ENCODE peak calls at places on chromosomes 11 and 22, in six cellular contexts. H, D, A, G, V and Z are unnamed samples.

GRCh38 chr22:30604723-30605122 is 2.3 kb upstream of the TCN2 start:
- DNase-seq in G (no peak), H (no peak), A (no peak), V (no peak), D (no peak), Z (no peak)

GRCh38 chr22:50613291-50613981 is 12.8 kb downstream of the MAPK8IP2 start:
- DNase-seq in D (peak; percentile 90), V (peak; percentile 93), H (peak; percentile 59), G (no peak), A (no peak), Z (peak; percentile 96)

GRCh38 chr11:131389582-131389981 is 19.2 kb downstream of the NTM start:
- DNase-seq in A (no peak), V (no peak), D (no peak), G (no peak), H (no peak), Z (no peak)

GRCh38 chr22:35334010-35334409 is 34.3 kb downstream of the TOM1 start:
- DNase-seq in A (no peak), V (no peak), D (no peak), H (no peak), G (no peak), Z (no peak)

GRCh38 chr11:19633276-19633675 is 79.4 kb upstream of the NAV2 start:
- DNase-seq in G (peak; percentile 65), D (peak; percentile 85), V (peak; percentile 54), A (no peak), H (peak; percentile 19), Z (no peak)

GRCh38 chr11:12901272-12901671 is 107.8 kb upstream of the RASSF10 start:
- DNase-seq in A (peak; percentile 30), D (no peak), G (no peak), H (no peak), V (no peak), Z (no peak)

GRCh38 chr22:37021710-37022482 is 2.4 kb downstream of the MPST start:
- DNase-seq in D (peak; percentile 76), H (peak; percentile 32), V (peak; percentile 67), G (peak; percentile 22), A (peak; percentile 34), Z (peak; percentile 59)

GRCh38 chr22:25484498-25484897 is 80.0 kb upstream of the GRK3 start:
- DNase-seq in G (no peak), H (no peak), V (no peak), D (no peak), A (no peak), Z (no peak)

GRCh38 chr11:12529793-12530192 is 144.4 kb upstream of the TEAD1 start:
- DNase-seq in G (no peak), D (no peak), A (peak; percentile 50), H (no peak), V (no peak), Z (no peak)

GRCh38 chr11:104151404-104152204 is 12.3 kb downstream of the PDGFD start:
- DNase-seq in G (no peak), D (no peak), A (no peak), V (no peak), H (no peak), Z (no peak)
- H3K27ac ChIP-seq in G (no peak overlapping the region), D (no peak overlapping the region), A (no peak overlapping the region), V (no peak overlapping the region), H (no peak overlapping the region), Z (no peak overlapping the region)

GRCh38 chr11:65439331-65440181 is 17.0 kb downstream of the NEAT1 start:
- DNase-seq in D (no peak), V (no peak), H (no peak), G (no peak), A (peak; percentile 48), Z (peak; percentile 15)
- H3K4me1 ChIP-seq in D (peaks cover 89% of the 10 kb centered on the region), V (peaks cover 82% of the 10 kb centered on the region), H (peaks cover 96% of the 10 kb centered on the region), G (peaks cover 44% of the 10 kb centered on the region), A (peaks cover 3% of the 10 kb centered on the region), Z (no peaks in the 10 kb centered on the region)

GRCh38 chr11:75668508-75669297 is at the start of gene MAP6:
- DNase-seq in D (no peak), G (no peak), A (no peak), H (peak; percentile 27), V (peak; percentile 9), Z (peak; percentile 24)

GRCh38 chr11:75664366-75664765 is 4.5 kb downstream of the MAP6 start:
- DNase-seq in A (no peak), G (no peak), D (no peak), H (no peak), V (no peak), Z (no peak)

GRCh38 chr11:75665126-75665525 is 3.7 kb downstream of the MAP6 start:
- DNase-seq in V (no peak), G (no peak), D (no peak), A (no peak), H (no peak), Z (no peak)

GRCh38 chr11:75667831-75668507 is 869 bp downstream of the MAP6 start:
- DNase-seq in G (peak; percentile 5), D (peak; percentile 64), A (peak; percentile 35), H (peak; percentile 58), V (peak; percentile 68), Z (no peak)

GRCh38 chr11:75667268-75667830 is 1.5 kb downstream of the MAP6 start:
- DNase-seq in V (peak; percentile 38), H (peak; percentile 33), G (no peak), A (no peak), D (peak; percentile 56), Z (no peak)
- H3K27me3 ChIP-seq in V (peaks cover 11% of the 10 kb centered on the region), H (peaks cover 23% of the 10 kb centered on the region), G (no peaks in the 10 kb centered on the region), A (peaks cover 40% of the 10 kb centered on the region), D (peaks cover 28% of the 10 kb centered on the region), Z (peaks cover 10% of the 10 kb centered on the region)

GRCh38 chr11:109726061-109726460 is 304.1 kb downstream of the C11orf87 start:
- DNase-seq in D (no peak), H (no peak), G (no peak), V (no peak), A (no peak), Z (no peak)
- H3K27ac ChIP-seq in D (no peak overlapping the region), H (no peak overlapping the region), G (no peak overlapping the region), V (no peak overlapping the region), A (no peak overlapping the region), Z (no peak overlapping the region)

DNA sequence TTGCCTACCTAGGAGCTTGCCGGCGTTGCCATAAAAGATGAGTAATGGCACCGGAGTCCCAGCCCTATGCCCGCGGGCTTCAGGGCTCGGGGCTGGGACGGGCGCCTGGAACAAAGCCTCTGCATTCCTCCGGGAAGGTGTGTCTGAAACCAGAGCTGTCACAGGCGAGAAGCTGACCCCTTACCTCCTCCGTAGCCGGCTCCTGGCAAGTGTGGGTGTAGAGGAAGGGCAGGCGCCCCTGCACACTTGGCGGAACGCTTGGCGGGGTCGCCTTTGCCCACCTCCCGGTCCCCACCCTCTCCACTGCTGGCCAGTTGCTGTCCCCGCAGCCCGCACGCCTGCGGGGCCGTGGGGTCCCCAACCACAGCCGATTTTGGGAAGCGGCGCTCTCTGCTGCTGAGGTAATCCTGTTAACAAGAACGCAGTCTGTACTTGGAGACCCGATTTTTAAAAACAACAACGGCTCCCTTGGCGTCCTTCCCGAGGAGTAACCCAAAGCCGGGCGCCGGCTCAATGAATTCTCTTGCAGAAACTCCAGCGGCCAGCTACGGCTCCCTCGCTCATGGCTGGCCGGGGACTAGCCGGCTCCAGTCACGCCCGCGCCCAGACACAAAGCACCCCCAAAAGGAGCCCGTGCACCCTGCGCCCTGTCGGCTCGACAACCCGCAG is 89.3 kb downstream of the PLEKHA7 start:
- DNase-seq in D (peak; percentile 73), V (peak; percentile 81), G (peak; percentile 14), H (peak; percentile 47), A (no peak), Z (peak; percentile 97)
- H3K4me1 ChIP-seq in D (peaks cover 22% of the 10 kb centered on the region), V (peaks cover 51% of the 10 kb centered on the region), G (peaks cover 24% of the 10 kb centered on the region), H (peaks cover 56% of the 10 kb centered on the region), A (no peaks in the 10 kb centered on the region), Z (peaks cover 12% of the 10 kb centered on the region)

DNA sequence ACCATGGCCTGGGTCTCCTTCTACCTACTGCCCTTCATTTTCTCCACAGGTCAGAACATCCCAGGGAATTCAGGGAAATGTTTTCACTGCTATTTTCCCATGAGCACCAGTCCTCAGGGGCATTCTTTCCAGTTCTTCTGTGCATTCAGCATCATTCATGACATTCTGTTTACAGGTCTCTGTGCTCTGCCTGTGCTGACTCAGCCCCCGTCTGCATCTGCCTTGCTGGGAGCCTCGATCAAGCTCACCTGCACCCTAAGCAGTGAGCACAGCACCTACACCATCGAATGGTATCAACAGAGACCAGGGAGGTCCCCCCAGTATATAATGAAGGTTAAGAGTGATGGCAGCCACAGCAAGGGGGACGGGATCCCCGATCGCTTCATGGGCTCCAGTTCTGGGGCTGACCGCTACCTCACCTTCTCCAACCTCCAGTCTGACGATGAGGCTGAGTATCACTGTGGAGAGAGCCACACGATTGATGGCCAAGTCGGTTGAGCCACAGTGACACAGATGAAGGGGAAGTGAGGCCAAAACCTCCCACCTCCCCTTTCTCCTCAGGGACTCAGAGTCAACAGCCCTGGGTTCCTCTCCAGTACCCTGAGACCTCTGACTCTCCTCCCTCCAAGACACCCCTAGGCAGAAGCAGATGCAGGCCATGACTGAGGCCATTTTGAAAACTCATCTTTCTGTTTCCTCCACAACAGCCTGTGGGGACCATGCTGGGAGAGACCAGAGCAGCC is 15.9 kb upstream of the IGLL5 start:
- DNase-seq in H (no peak), D (no peak), A (no peak), G (no peak), V (no peak), Z (no peak)
- H3K27me3 ChIP-seq in H (peaks cover 50% of the 10 kb centered on the region), D (no peaks in the 10 kb centered on the region), A (peaks cover 6% of the 10 kb centered on the region), G (no peaks in the 10 kb centered on the region), V (no peaks in the 10 kb centered on the region), Z (no peaks in the 10 kb centered on the region)

DNA sequence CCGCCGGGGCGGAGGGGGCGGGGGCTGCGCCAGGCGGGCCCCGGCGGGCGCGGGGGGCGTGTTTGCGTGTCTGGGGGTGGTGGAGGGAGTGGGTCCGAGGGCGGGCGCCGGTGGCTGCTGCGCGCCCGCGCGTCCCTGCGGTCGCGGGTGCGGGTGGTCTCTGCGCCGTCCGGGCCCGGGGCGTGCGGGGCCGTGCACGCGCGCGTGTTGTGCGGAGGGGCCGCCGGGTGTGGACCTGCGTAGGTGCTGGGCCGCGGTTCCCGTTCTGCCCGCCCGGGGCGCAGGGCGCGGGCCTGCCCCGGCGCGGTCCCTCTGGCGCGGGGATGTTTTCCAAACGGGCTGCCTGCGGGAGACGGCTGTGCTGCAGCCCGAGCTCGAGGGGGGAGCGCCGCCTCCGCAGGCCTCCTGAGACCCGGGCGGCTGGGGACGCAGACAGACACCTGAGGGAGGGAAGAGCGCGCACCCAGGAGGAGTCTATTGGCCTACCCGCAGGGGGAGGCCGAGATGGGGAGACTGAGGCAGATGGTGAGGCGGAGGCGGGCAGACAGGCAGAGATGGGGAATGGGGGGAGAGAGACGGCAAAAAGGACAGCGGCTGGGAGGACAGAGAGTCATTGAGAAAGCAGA is 442 bp downstream of the PELI3 start:
- DNase-seq in V (peak; percentile 57), H (no peak), D (peak; percentile 71), G (no peak), A (peak; percentile 15), Z (peak; percentile 15)
- H3K27ac ChIP-seq in V (peak overlapping the region; percentile 24), H (peak overlapping the region; percentile 76), D (peak overlapping the region; percentile 58), G (peak overlapping the region; percentile 86), A (no peak overlapping the region), Z (no peak overlapping the region)

GRCh38 chr11:119319702-119320592 is 3.0 kb upstream of the MCAM start:
- DNase-seq in G (no peak), A (no peak), D (no peak), V (no peak), H (no peak), Z (no peak)
- H3K4me1 ChIP-seq in G (peaks cover 65% of the 10 kb centered on the region), A (peaks cover 47% of the 10 kb centered on the region), D (peaks cover 78% of the 10 kb centered on the region), V (peaks cover 50% of the 10 kb centered on the region), H (peaks cover 85% of the 10 kb centered on the region), Z (no peaks in the 10 kb centered on the region)